ENCODE peak calls at places on chromosome 15, in four cellular contexts. P is HEK293T, E is K562, A is GM12878. N is an unnamed sample.

GRCh38 chr15:40320931-40321371 is 2.5 kb upstream of the INAFM2 start:
- DNase-seq in P (peak), E (peak), A (no peak), N (peak)

GRCh38 chr15:77118787-77119410 is 48.0 kb upstream of the TSPAN3 start:
- DNase-seq in P (peak), E (peak), A (peak), N (peak)

GRCh38 chr15:52008698-52009434 is 10.2 kb upstream of the MAPK6 start:
- DNase-seq in P (no peak), E (peak), A (peak), N (peak)

GRCh38 chr15:73994912-73995622 is 551 bp downstream of the PML start:
- DNase-seq in P (peak), E (peak), A (no peak), N (no peak)

GRCh38 chr15:101463265-101463664 is 26.2 kb downstream of the PCSK6 start:
- DNase-seq in P (no peak), E (no peak), A (no peak), N (no peak)

GRCh38 chr15:64333516-64333915 is 22.5 kb downstream of the CSNK1G1 start:
- DNase-seq in P (no peak), E (no peak), A (no peak), N (no peak)

GRCh38 chr15:81120069-81120468 is 14.0 kb upstream of the CFAP161 start:
- DNase-seq in P (no peak), E (no peak), A (no peak), N (no peak)

GRCh38 chr15:64090527-64090926 is 3.1 kb downstream of the CIAO2A start:
- DNase-seq in P (no peak), E (no peak), A (no peak), N (no peak)

GRCh38 chr15:38111070-38111469 is 141.6 kb upstream of the SPRED1 start:
- DNase-seq in P (no peak), E (no peak), A (no peak), N (no peak)

GRCh38 chr15:73694419-73694818 is 10.2 kb downstream of the CD276 start:
- DNase-seq in P (no peak), E (no peak), A (no peak), N (no peak)

GRCh38 chr15:81303241-81304225 is 20.4 kb downstream of the STARD5 start:
- DNase-seq in P (no peak), E (no peak), A (no peak), N (no peak)

GRCh38 chr15:62559049-62559733 is 394.1 kb upstream of the C2CD4B start:
- DNase-seq in P (no peak), E (no peak), A (no peak), N (no peak)

GRCh38 chr15:99105516-99106341 is 849 bp downstream of the SYNM start:
- DNase-seq in P (no peak), E (no peak), A (no peak), N (no peak)

GRCh38 chr15:81410318-81410753 is 36.3 kb upstream of the TMC3 start:
- DNase-seq in P (peak), E (peak), A (no peak), N (peak)

GRCh38 chr15:100924436-100924835 is 5.3 kb downstream of the LRRK1 start:
- DNase-seq in P (no peak), E (no peak), A (no peak), N (no peak)

GRCh38 chr15:80674245-80674614 is 20.9 kb upstream of the ABHD17C start:
- DNase-seq in P (no peak), E (no peak), A (peak), N (no peak)

GRCh38 chr15:100529556-100529955 is 806 bp upstream of the CERS3 start:
- DNase-seq in P (no peak), E (no peak), A (no peak), N (no peak)

GRCh38 chr15:20106026-20106425 is 435.6 kb downstream of the GOLGA6L6 start:
- DNase-seq in P (no peak), E (no peak), A (no peak), N (no peak)

GRCh38 chr15:32677238-32677750 is 35.8 kb downstream of the SCG5 start:
- DNase-seq in P (no peak), E (no peak), A (no peak), N (peak)

GRCh38 chr15:29676961-29677402 is 145.3 kb downstream of the TJP1 start:
- DNase-seq in P (no peak), E (no peak), A (no peak), N (no peak)

GRCh38 chr15:77312523-77312922 is 107.4 kb downstream of the PEAK1 start:
- DNase-seq in P (no peak), E (no peak), A (no peak), N (no peak)

GRCh38 chr15:77120576-77120975 is 49.7 kb upstream of the TSPAN3 start:
- DNase-seq in P (no peak), E (no peak), A (no peak), N (no peak)

GRCh38 chr15:70046716-70047369 is 50.9 kb downstream of the TLE3 start:
- DNase-seq in P (no peak), E (no peak), A (no peak), N (no peak)

GRCh38 chr15:87672309-87672897 is 584.1 kb downstream of the NTRK3 start:
- DNase-seq in P (peak), E (no peak), A (no peak), N (no peak)

DNA sequence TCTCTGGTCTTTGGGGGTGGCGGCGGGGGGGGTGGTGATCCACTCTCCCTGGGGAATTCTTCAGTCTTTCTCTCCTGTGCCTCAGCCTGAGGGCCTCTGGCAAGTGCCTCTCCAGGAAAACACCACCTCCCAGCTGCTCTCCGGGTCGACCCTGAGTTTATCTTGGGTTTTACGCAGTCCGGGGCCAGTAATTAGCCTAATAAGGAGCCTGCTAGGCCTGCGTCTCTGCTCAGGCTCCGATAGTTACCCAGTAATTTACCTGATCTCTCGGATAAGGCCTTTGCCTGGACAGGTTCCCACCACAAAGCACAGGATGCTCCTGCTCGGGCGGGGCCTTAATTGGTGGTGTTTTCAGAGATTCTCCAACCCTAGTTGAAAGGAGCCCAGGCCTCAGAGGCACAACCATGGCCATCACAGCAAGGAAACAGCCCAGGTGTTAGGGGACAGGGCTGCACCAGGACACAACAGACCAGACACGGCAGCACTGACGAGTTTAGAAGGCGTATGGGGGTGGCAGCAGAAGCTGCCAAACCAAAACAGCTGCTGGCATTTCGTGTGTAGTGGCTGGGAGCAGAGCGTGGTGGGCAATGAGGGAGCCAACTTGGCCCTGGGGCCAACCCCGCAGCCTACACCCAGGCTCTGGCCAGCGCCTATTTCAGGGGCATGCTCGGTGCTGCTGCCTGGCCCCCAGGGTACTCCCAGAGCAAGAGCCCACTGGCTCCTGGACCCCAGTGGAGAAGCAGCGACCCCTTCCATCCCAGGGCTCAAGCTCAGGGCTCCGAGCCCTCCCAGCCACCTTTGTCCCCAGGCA is 71.4 kb downstream of the KLF13 start:
- DNase-seq in P (no peak), E (peak), A (no peak), N (no peak)
- TF ChIP-seq FOXK2 in P (no peak), E (no peak), A (no peak), N (no peak)

DNA sequence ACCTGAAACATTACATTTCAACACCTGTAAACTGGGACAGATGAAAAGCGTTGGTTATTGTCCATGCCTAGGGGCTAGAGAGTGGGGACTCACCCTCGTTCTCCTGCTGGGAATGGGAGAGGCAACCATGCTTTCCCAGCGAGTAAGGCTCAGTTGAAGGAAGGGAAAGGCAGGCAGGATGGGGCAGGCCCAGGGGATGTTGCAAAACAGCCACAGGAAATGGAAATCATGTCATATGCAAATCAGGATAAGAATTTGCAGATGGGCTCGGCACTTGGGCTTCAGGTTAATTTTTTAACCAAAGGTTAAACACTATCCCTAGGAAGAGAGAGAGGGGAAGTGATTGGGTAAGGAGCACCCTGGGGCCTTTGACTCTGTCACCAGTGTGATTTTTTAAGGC is 14.5 kb upstream of the PLA2G4E start:
- DNase-seq in P (no peak), E (no peak), A (peak), N (no peak)
- TF ChIP-seq FOXK2 in P (no peak), E (no peak), A (no peak), N (no peak)

DNA sequence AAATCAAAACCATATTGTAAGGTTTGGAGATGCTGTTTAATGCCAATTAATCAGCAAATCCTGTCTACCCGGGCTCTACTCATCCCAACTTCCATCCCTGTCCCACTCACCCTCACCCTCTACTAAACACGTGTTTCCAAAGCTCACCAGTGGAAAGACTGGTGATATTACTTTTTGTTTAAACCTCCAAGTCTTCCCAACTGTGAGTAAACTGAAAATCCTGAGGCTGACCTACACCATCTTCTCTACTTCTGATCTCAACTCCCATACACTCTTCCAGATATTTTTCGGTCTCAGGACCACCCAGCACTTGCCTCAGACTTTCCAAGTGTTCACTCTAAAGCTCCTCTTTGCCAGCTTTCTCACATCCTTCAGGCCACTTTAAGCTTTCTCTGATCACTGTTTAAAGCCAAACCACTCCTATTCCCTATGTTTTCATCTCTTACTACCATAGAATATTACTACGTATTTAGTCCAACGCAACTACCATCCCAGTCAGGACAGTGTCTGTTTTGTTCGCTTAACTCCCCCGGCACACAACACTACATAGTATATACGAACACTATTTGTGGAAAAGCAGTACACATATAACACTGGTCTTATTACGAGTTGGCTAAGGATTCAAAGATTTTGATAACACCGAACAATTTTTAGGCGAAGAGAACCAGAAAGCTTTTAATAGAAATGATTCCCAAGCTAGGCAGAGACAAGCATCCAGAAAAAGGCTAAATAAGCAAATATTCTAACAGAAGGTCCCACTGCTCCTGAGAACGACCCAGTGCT is 684 bp downstream of the RPL4 start:
- DNase-seq in P (no peak), E (no peak), A (no peak), N (no peak)
- TF ChIP-seq FOXK2 in P (no peak), E (no peak), A (no peak), N (no peak)

DNA sequence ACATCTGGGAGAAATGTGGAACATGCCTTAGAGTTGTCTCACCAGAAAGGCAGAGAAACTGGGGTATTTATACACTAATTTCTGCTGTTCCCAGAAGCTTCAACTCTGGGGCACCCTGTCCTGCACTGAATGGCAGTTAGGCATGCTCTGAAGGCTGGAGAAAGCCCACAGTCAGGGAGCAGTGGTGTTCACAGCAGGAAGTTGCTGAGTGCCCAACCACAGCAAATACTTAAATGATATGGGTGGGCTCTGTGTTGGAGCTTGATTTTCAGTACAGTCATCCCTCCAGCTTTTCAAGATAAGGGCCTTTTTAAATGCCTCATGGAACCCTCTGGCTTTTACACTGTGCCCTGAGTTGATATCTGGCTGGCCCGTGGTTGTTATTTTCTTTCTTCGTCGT is 38.7 kb upstream of the RASGRF1 start:
- DNase-seq in P (no peak), E (no peak), A (no peak), N (no peak)
- TF ChIP-seq FOXK2 in P (no peak), E (no peak), A (no peak), N (no peak)

GRCh38 chr15:55277116-55277564 is 12.5 kb downstream of the RAB27A start:
- DNase-seq in P (no peak), E (no peak), A (peak), N (no peak)
- TF ChIP-seq FOXK2 in P (no peak), E (no peak), A (no peak), N (no peak)

GRCh38 chr15:22968356-22968755 is 11.8 kb downstream of the CYFIP1 start:
- DNase-seq in P (no peak), E (no peak), A (no peak), N (no peak)
- TF ChIP-seq FOXK2 in P (no peak), E (no peak), A (no peak), N (no peak)

GRCh38 chr15:25504307-25504706 is 65.5 kb upstream of the UBE3A start:
- DNase-seq in P (no peak), E (no peak), A (no peak), N (no peak)
- TF ChIP-seq FOXK2 in P (no peak), E (no peak), A (no peak), N (no peak)

GRCh38 chr15:28081594-28081993 is 17.5 kb downstream of the OCA2 start:
- DNase-seq in P (no peak), E (no peak), A (no peak), N (no peak)
- TF ChIP-seq FOXK2 in P (no peak), E (no peak), A (no peak), N (no peak)

GRCh38 chr15:90934949-90935751 is at the start of gene UNC45A:
- DNase-seq in P (peak), E (peak), A (peak), N (peak)

GRCh38 chr15:90931737-90932659 is at the start of gene HDDC3:
- DNase-seq in P (peak), E (peak), A (peak), N (peak)

GRCh38 chr15:90933310-90933709 is 961 bp upstream of the HDDC3 start:
- DNase-seq in P (no peak), E (peak), A (no peak), N (no peak)

GRCh38 chr15:90932660-90932991 is 277 bp upstream of the HDDC3 start:
- DNase-seq in P (no peak), E (no peak), A (no peak), N (no peak)

DNA sequence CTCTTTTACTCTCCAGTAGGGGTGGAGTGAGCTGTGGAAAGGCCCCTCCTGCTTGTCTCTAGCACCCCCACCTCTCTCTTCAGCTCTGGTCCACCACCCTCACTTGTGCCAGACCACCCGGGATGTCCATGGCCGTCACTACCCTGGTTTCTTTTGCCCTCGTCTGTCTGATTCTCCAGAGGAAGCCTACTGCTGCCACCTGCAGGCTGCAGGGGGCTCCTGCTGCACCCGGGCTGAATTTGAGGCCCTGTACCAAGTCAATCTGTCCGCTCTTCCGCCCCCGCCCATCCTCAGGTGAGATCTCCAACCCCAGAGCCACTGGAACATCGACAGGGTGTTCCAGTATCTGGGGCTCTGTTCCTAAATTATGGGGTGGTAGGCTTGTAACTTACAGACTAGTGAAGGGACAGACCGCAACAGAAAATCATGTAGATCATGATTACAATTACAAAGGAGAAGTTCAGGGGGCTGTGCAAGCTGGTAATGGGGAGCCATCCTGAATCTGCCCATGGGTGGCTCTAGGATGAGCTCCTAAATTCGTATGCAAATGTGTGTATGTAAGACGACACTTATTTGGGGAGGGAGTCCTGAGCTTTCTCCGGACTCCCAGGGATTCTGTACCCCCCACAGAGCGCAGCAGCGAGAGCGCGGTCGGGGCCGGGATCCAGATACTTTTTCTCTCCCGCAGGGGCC is 683 bp upstream of the UNC45A start:
- DNase-seq in P (peak), E (peak), A (peak), N (peak)
- TF ChIP-seq FOXK2 in P (no peak), E (no peak), A (no peak), N (no peak)

GRCh38 chr15:90839187-90840071 is 29.0 kb upstream of the FURIN start:
- DNase-seq in P (no peak), E (no peak), A (no peak), N (peak)
- TF ChIP-seq FOXK2 in P (no peak), E (no peak), A (no peak), N (no peak)

N was measured in HepG2.